ENCODE peak calls at places on chromosomes 3 and 15, in five cellular contexts. Y is H1, D is H9, P is mesendoderm, L is IMR-90. E is an unnamed sample.

GRCh38 chr15:88467935-88468528 is 524 bp downstream of the MRPS11 start:
- DNase-seq in Y (peak), D (no peak), P (peak), L (peak), E (no peak)

GRCh38 chr15:91022832-91023129 is 387 bp upstream of the VPS33B start:
- DNase-seq in Y (no peak), D (no peak), P (no peak), L (no peak), E (no peak)

GRCh38 chr3:157300091-157300490 is 136.6 kb upstream of the PTX3 start:
- DNase-seq in Y (no peak), D (no peak), P (no peak), L (no peak), E (no peak)

GRCh38 chr3:183548262-183548769 is 7.2 kb downstream of the KLHL6 start:
- DNase-seq in Y (no peak), D (peak), P (peak), L (peak), E (peak)

GRCh38 chr3:118942195-118942594 is 92.5 kb downstream of the IGSF11 start:
- DNase-seq in Y (no peak), D (no peak), P (no peak), L (no peak), E (no peak)

GRCh38 chr3:4507010-4507596 is 14.0 kb downstream of the ITPR1 start:
- DNase-seq in Y (no peak), D (no peak), P (no peak), L (peak), E (no peak)

GRCh38 chr3:23389089-23389488 is 186.0 kb downstream of the UBE2E2 start:
- DNase-seq in Y (no peak), D (peak), P (peak), L (no peak), E (no peak)

GRCh38 chr15:72285927-72286516 is 13.7 kb upstream of the PARP6 start:
- DNase-seq in Y (peak), D (peak), P (peak), L (peak), E (peak)

GRCh38 chr3:128222771-128223386 is 69.6 kb downstream of the EEFSEC start:
- DNase-seq in Y (no peak), D (no peak), P (no peak), L (peak), E (peak)

GRCh38 chr15:98671060-98672008 is 23.0 kb downstream of the IGF1R start:
- DNase-seq in Y (no peak), D (peak), P (peak), L (peak), E (peak)

GRCh38 chr15:83653639-83654378 is at the start of gene ADAMTSL3:
- DNase-seq in Y (peak), D (peak), P (peak), L (no peak), E (peak)

GRCh38 chr3:10457560-10457959 is 47.8 kb downstream of the ATP2B2 start:
- DNase-seq in Y (no peak), D (no peak), P (no peak), L (no peak), E (no peak)

GRCh38 chr15:78906310-78906608 is 33.6 kb downstream of the MORF4L1 start:
- DNase-seq in Y (no peak), D (no peak), P (no peak), L (peak), E (peak)

GRCh38 chr3:95341314-95341713 is 1278.5 kb downstream of the NSUN3 start:
- DNase-seq in Y (no peak), D (no peak), P (no peak), L (no peak), E (no peak)

GRCh38 chr15:62068787-62069170 is 2.0 kb downstream of the C2CD4A start:
- DNase-seq in Y (no peak), D (no peak), P (no peak), L (no peak), E (peak)

GRCh38 chr15:99472416-99473145 is 93.2 kb upstream of the MEF2A start:
- DNase-seq in Y (no peak), D (no peak), P (no peak), L (no peak), E (no peak)

GRCh38 chr15:49620174-49620573 is 444 bp downstream of the FAM227B start:
- DNase-seq in Y (no peak), D (no peak), P (no peak), L (peak), E (peak)

GRCh38 chr3:140914384-140914945 is 27.2 kb upstream of the SLC25A36 start:
- DNase-seq in Y (no peak), D (no peak), P (no peak), L (no peak), E (no peak)

GRCh38 chr3:192831111-192831644 is 86.5 kb downstream of the MB21D2 start:
- DNase-seq in Y (no peak), D (no peak), P (no peak), L (peak), E (peak)

GRCh38 chr15:52337198-52337853 is 41.7 kb upstream of the MYO5C start:
- DNase-seq in Y (no peak), D (no peak), P (peak), L (peak), E (no peak)

GRCh38 chr15:50046868-50047267 is 72.2 kb downstream of the ATP8B4 start:
- DNase-seq in Y (no peak), D (no peak), P (no peak), L (peak), E (no peak)

GRCh38 chr15:49415638-49416037 is 7.4 kb upstream of the FGF7 start:
- DNase-seq in Y (no peak), D (no peak), P (no peak), L (peak), E (no peak)

GRCh38 chr15:28043625-28044520 is 55.2 kb downstream of the OCA2 start:
- DNase-seq in Y (no peak), D (no peak), P (no peak), L (no peak), E (no peak)

GRCh38 chr3:123385981-123386380 is 62.9 kb downstream of the ADCY5 start:
- DNase-seq in Y (no peak), D (no peak), P (no peak), L (peak), E (no peak)

GRCh38 chr3:87191175-87191574 is 35.9 kb upstream of the CHMP2B start:
- DNase-seq in Y (no peak), D (no peak), P (no peak), L (no peak), E (no peak)

GRCh38 chr3:30135190-30135589 is 471.2 kb upstream of the TGFBR2 start:
- DNase-seq in Y (no peak), D (no peak), P (peak), L (no peak), E (peak)

GRCh38 chr15:69760890-69761568 is 308.4 kb downstream of the RPLP1 start:
- DNase-seq in Y (no peak), D (no peak), P (no peak), L (peak), E (peak)

GRCh38 chr3:126850370-126851085 is 132.4 kb upstream of the PLXNA1 start:
- DNase-seq in Y (peak), D (peak), P (peak), L (peak), E (peak)
- H3K4ac ChIP-seq in Y (peak), D (no peak), P (peak), L (peak), E (no peak)

GRCh38 chr15:76195506-76196285 is 115.6 kb downstream of the ETFA start:
- DNase-seq in Y (no peak), D (no peak), P (no peak), L (no peak), E (no peak)
- H3K4ac ChIP-seq in Y (no peak), D (no peak), P (no peak), L (peak), E (no peak)

DNA sequence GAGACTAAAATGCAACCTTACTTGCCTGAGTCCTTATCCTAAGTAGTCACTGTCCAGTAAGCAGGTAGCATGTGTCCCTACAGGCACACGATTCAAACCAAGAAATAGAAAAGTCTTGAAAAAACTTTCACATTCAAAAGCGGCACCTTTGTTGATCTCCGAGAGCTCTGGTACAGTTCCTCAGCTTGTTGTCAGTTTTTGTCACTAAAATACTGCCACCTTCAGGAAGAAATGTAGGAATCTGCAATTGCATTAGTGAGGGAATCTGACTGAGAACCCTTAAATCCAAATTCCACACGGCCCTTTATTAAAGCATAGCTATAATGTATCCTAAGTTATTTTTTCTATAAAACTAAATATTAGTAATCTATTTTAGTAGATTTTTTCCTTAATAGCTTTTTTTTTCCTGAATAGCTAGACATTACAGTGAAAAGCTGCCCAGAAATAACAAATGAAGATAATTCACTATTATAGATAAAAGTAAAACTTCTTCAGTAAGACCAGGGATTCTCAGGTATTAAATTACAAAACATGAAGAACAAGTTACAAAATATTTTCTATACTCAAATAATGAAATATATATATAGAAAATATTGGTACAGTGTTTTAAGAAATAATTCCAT is 44.0 kb downstream of the CCDC54 start:
- DNase-seq in Y (no peak), D (no peak), P (peak), L (peak), E (peak)
- H3K4ac ChIP-seq in Y (no peak), D (no peak), P (no peak), L (no peak), E (no peak)

GRCh38 chr15:85514413-85514812 is 134.0 kb downstream of the AKAP13 start:
- DNase-seq in Y (no peak), D (no peak), P (no peak), L (no peak), E (no peak)
- H3K4ac ChIP-seq in Y (no peak), D (no peak), P (no peak), L (no peak), E (no peak)

GRCh38 chr3:33117461-33117860 is 3.6 kb downstream of the CRTAP start:
- DNase-seq in Y (no peak), D (no peak), P (no peak), L (no peak), E (no peak)

GRCh38 chr3:33115024-33115768 is 1.4 kb downstream of the CRTAP start:
- DNase-seq in Y (no peak), D (no peak), P (peak), L (peak), E (peak)

GRCh38 chr3:33114622-33115023 is 809 bp downstream of the CRTAP start:
- DNase-seq in Y (no peak), D (no peak), P (no peak), L (no peak), E (no peak)

GRCh38 chr3:33111581-33111980 is 2.2 kb upstream of the CRTAP start:
- DNase-seq in Y (no peak), D (no peak), P (no peak), L (no peak), E (no peak)

DNA sequence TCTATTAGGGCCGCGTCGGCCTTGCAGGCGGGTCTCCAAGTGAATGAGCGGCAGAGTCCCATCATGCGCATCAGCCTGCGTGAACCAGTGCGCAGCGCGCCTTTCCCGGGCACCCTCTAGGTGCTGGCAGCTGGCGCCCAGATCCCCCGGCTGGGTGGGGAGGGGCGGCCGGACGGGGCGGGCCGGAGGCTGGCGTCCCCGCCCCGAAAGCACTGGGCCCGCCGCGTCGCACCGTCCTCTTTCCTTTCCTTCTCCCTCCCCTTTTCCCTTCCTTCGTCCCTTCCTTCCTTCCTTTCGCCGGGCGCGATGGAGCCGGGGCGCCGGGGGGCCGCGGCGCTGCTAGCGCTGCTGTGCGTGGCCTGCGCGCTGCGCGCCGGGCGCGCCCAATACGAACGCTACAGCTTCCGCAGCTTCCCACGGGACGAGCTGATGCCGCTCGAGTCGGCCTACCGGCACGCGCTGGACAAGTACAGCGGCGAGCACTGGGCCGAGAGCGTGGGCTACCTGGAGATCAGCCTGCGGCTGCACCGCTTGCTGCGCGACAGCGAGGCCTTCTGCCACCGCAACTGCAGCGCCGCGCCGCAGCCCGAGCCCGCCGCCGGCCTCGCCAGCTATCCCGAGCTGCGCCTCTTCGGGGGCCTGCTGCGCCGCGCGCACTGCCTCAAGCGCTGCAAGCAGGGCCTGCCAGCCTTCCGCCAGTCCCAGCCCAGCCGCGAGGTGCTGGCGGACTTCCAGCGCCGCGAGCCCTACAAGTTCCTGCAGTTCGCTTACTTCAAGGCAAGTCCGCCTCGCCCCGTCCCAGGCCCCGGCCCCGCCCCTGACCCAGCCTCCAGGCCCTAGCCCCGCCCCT is at the start of gene CRTAP:
- DNase-seq in Y (peak), D (peak), P (peak), L (peak), E (peak)
- H3K4ac ChIP-seq in Y (peak), D (no peak), P (no peak), L (peak), E (peak)

DNA sequence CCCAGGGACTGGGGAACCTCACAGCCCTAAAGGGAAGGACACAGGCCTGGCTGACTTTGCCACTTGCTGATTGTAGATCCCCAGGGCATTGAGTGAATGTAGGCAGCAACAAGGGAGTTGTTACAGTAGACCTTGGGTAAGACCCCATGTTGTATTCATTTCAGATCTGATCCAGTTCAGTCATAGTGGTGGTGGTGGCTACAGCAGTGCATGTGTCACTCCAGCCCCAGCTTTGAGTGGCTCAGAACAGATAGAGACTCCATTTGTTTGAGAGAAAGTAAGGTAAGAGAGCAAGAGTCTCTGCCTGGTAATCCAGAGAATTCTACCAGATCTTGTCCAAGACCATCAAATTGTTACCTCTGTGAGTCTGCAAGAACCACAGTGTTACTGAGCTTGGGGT is 278.7 kb upstream of the SATB1 start:
- DNase-seq in Y (no peak), D (no peak), P (no peak), L (no peak), E (no peak)
- H3K4ac ChIP-seq in Y (no peak), D (no peak), P (no peak), L (no peak), E (no peak)

DNA sequence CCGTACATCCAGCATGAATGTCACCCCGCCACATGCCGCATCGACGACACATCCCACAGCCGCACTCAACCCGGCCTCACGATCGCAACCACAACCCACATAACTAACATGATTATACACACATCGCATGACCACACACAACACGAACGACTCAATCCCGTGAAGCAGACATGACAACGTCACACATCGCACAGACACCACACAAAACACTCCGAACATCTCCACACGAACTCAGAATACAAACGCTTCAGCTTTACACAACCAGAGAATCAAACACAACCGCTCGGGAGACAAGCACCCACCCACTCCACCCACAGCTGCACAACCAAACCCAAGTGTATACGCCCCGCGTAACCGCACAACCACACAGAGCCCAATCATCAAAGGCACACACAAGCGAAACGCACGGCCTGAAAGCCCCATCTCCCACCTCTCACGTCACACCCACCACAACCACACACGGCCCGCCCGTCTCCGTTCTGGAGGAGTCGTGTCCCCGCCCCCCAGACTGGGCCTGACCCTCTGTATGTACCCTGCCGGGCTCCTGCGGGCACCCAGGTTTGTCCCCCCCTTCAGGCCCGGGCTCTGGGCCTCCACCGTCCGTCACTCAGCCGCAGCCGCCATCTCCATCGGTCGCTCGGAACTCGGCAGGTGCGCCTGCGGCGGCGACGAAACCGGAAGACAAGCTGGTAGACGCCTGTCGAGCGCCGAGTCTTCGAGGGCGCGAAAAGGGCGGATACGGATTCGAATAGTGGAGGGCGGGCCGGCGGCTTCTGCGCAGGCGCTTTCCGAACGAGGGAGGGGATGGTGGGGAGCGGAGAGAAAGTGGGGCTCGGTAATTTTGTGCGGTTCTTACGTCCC is at the start of gene RBSN:
- DNase-seq in Y (peak), D (peak), P (peak), L (peak), E (peak)
- H3K4ac ChIP-seq in Y (peak), D (no peak), P (no peak), L (peak), E (peak)